ENCODE peak calls at places on chromosomes 6 and 20, in nine cellular contexts. S is breast epithelium; J is uterus; W is GM13976; U is CD8-positive, alpha-beta T cell; V is AG10803; M is GM12865; H is adrenal gland; L is tibial nerve. B is an unnamed sample.

GRCh38 chr6:154509421-154510143 is 903 bp downstream of the CNKSR3 start:
- DNase-seq in S (no peak), J (peak; percentile 37), W (peak; percentile 54), U (no peak), V (peak; percentile 43), M (no peak), H (peak; percentile 24), L (no peak), B (no peak)

GRCh38 chr6:147061152-147061551 is 143.1 kb upstream of the STXBP5 start:
- DNase-seq in S (no peak), J (no peak), W (no peak), U (no peak), V (no peak), M (no peak), H (no peak), L (no peak), B (no peak)

GRCh38 chr20:33092361-33092760 is 12.9 kb downstream of the BPIFB4 start:
- DNase-seq in S (no peak), J (no peak), W (no peak), U (no peak), V (no peak), M (no peak), H (no peak), L (no peak), B (no peak)

GRCh38 chr20:54535045-54535444 is 59.7 kb downstream of the DOK5 start:
- DNase-seq in S (peak; percentile 49), J (no peak), W (no peak), U (no peak), V (peak; percentile 45), M (no peak), H (no peak), L (no peak), B (no peak)

GRCh38 chr6:11209941-11210340 is 22.5 kb downstream of the NEDD9 start:
- DNase-seq in S (no peak), J (no peak), W (no peak), U (no peak), V (peak; percentile 48), M (no peak), H (no peak), L (no peak), B (no peak)

GRCh38 chr6:144162977-144163376 is 12.7 kb downstream of the STX11 start:
- DNase-seq in S (no peak), J (no peak), W (peak; percentile 35), U (no peak), V (no peak), M (peak; percentile 65), H (no peak), L (no peak), B (no peak)

GRCh38 chr20:36454664-36455427 is 86.5 kb upstream of the MYL9 start:
- DNase-seq in S (peak; percentile 55), J (no peak), W (no peak), U (no peak), V (no peak), M (no peak), H (peak; percentile 77), L (no peak), B (no peak)

GRCh38 chr6:160972111-160972510 is 19.5 kb upstream of the MAP3K4 start:
- DNase-seq in S (no peak), J (no peak), W (no peak), U (no peak), V (peak; percentile 96), M (peak; percentile 34), H (no peak), L (no peak), B (no peak)

GRCh38 chr20:17570347-17571152 is 675 bp downstream of the DSTN start:
- DNase-seq in S (peak; percentile 46), J (peak; percentile 67), W (peak; percentile 32), U (peak; percentile 3), V (peak; percentile 46), M (peak; percentile 22), H (peak; percentile 84), L (peak; percentile 23), B (no peak)

GRCh38 chr6:151702851-151703629 is 104.4 kb upstream of the ESR1 start:
- DNase-seq in S (no peak), J (no peak), W (no peak), U (no peak), V (no peak), M (peak; percentile 60), H (no peak), L (no peak), B (no peak)

GRCh38 chr20:63968928-63969760 is 586 bp downstream of the ZNF512B start:
- DNase-seq in S (peak; percentile 19), J (peak; percentile 37), W (peak; percentile 55), U (no peak), V (no peak), M (no peak), H (peak; percentile 26), L (no peak), B (peak; percentile 27)

GRCh38 chr6:125363360-125364121 is 61.8 kb upstream of the HDDC2 start:
- DNase-seq in S (peak; percentile 31), J (peak; percentile 58), W (peak; percentile 17), U (no peak), V (peak; percentile 3), M (no peak), H (peak; percentile 41), L (peak; percentile 50), B (no peak)

GRCh38 chr6:13677878-13678254 is 33.8 kb downstream of the RANBP9 start:
- DNase-seq in S (no peak), J (no peak), W (no peak), U (no peak), V (no peak), M (no peak), H (peak; percentile 66), L (no peak), B (no peak)

GRCh38 chr6:1952726-1953360 is 292.6 kb downstream of the GMDS start:
- DNase-seq in S (no peak), J (no peak), W (no peak), U (no peak), V (peak; percentile 73), M (no peak), H (no peak), L (no peak), B (no peak)

GRCh38 chr20:57656821-57657536 is 36.8 kb upstream of the ZBP1 start:
- DNase-seq in S (no peak), J (peak; percentile 12), W (peak; percentile 39), U (no peak), V (no peak), M (no peak), H (no peak), L (no peak), B (no peak)

GRCh38 chr6:118853408-118853807 is 40.5 kb upstream of the ASF1A start:
- DNase-seq in S (no peak), J (no peak), W (no peak), U (no peak), V (no peak), M (no peak), H (no peak), L (no peak), B (no peak)
- TF ChIP-seq CTCF in S (no peak), J (no peak), W (no peak), U (no peak), V (no peak), M (no peak), H (no peak), L (no peak), B (no peak)

DNA sequence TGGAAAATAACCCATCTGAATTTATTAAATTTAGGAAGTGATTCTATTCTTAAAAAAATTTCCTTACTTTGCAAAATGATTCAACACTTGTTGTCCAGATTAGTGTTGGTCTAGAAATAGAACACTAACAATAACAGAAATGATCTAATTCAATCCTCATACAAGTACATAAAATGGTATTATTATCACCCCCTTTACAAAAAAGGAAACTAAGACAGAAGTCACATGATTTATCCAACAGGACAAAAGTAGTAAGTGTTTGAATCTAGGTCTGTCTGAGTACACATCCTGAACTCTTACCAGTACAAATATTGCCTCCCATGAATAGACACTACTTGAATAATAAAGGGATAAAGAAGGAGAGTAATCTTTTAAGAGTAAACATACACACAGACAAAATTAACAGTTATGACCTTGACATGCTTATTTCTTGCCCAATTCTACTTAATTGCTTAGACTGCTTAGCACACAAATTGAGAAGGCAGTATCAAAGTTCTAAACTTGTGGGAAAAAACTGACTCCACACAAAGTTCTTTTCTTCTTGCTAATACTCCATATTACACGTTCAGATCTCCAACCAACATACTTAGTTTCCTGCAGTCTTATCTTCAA is 195.3 kb upstream of the RUNX2 start:
- DNase-seq in S (no peak), J (no peak), W (no peak), U (no peak), V (no peak), M (no peak), H (no peak), L (no peak), B (no peak)
- TF ChIP-seq CTCF in S (no peak), J (no peak), W (no peak), U (no peak), V (no peak), M (no peak), H (no peak), L (no peak), B (no peak)

GRCh38 chr6:138817799-138818198 is 21.9 kb downstream of the ECT2L start:
- DNase-seq in S (peak; percentile 94), J (no peak), W (peak; percentile 33), U (no peak), V (peak; percentile 77), M (peak; percentile 41), H (no peak), L (no peak), B (no peak)

GRCh38 chr6:138814179-138814834 is 18.4 kb downstream of the ECT2L start:
- DNase-seq in S (no peak), J (no peak), W (no peak), U (no peak), V (no peak), M (no peak), H (no peak), L (no peak), B (no peak)

GRCh38 chr6:138815221-138815620 is 19.3 kb downstream of the ECT2L start:
- DNase-seq in S (no peak), J (no peak), W (no peak), U (no peak), V (no peak), M (no peak), H (no peak), L (no peak), B (no peak)

GRCh38 chr6:138818496-138819194 is 22.8 kb downstream of the ECT2L start:
- DNase-seq in S (no peak), J (no peak), W (peak; percentile 54), U (no peak), V (no peak), M (peak; percentile 75), H (no peak), L (no peak), B (no peak)

GRCh38 chr6:138815797-138816528 is 20.1 kb downstream of the ECT2L start:
- DNase-seq in S (no peak), J (no peak), W (peak; percentile 61), U (no peak), V (peak; percentile 75), M (peak; percentile 72), H (no peak), L (no peak), B (no peak)
- TF ChIP-seq CTCF in S (peak; percentile 65), J (peak; percentile 65), W (peak; percentile 53), U (peak; percentile 73), V (peak; percentile 80), M (peak; percentile 53), H (peak; percentile 78), L (peak; percentile 70), B (peak; percentile 74)

DNA sequence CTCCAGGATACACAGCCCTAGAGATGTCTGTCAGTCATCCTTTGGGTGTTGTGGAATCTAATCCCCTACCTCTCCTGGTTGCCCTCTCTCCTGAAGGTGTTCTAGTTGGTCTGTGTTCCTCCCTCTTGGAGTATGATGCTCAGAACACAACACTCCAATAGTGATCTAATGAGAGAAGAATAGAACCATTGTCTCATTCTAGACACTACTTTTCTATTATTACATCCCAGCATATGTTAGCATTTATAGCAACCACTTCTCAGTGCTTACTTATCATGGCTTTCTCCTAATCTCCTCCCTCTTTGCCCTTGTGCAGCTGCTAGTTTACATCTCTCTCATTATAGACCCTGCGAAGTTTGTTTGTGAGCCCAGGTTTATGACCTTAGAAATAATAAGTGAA is 109.0 kb downstream of the UNC5CL start:
- DNase-seq in S (no peak), J (no peak), W (no peak), U (no peak), V (no peak), M (no peak), H (no peak), L (no peak), B (no peak)
- TF ChIP-seq CTCF in S (no peak), J (no peak), W (no peak), U (no peak), V (no peak), M (no peak), H (no peak), L (no peak), B (no peak)